ENCODE peak calls at places on chromosomes 11 and 22, in six cellular contexts. One of them, this sample, is unnamed.

GRCh38 chr11:110182886-110183285 is 89.7 kb downstream of the ZC3H12C start:
- DNase-seq in heart right ventricle: no peak
- DNase-seq in psoas muscle: no peak
- DNase-seq in WERI-Rb-1: no peak
- DNase-seq in fibroblast of the aortic adventitia: no peak
- DNase-seq in A673: no peak
- DNase-seq in this sample: no peak

GRCh38 chr11:59992420-59992819 is 24.6 kb upstream of the OOSP4B start:
- DNase-seq in heart right ventricle: no peak
- DNase-seq in psoas muscle: no peak
- DNase-seq in WERI-Rb-1: no peak
- DNase-seq in fibroblast of the aortic adventitia: no peak
- DNase-seq in A673: no peak
- DNase-seq in this sample: no peak

GRCh38 chr22:40487663-40488249 is 117.4 kb downstream of the SGSM3 start:
- DNase-seq in heart right ventricle: no peak
- DNase-seq in psoas muscle: no peak
- DNase-seq in WERI-Rb-1: no peak
- DNase-seq in fibroblast of the aortic adventitia: peak
- DNase-seq in A673: peak
- DNase-seq in this sample: no peak

GRCh38 chr22:48306284-48306683 is 1521.4 kb downstream of the BRD1 start:
- DNase-seq in heart right ventricle: no peak
- DNase-seq in psoas muscle: no peak
- DNase-seq in WERI-Rb-1: no peak
- DNase-seq in fibroblast of the aortic adventitia: no peak
- DNase-seq in A673: no peak
- DNase-seq in this sample: no peak

GRCh38 chr11:110297726-110298297 is 1.4 kb upstream of the RDX start:
- DNase-seq in heart right ventricle: no peak
- DNase-seq in psoas muscle: no peak
- DNase-seq in WERI-Rb-1: no peak
- DNase-seq in fibroblast of the aortic adventitia: peak
- DNase-seq in A673: peak
- DNase-seq in this sample: no peak

GRCh38 chr11:132064987-132065620 is 694.7 kb downstream of the NTM start:
- DNase-seq in heart right ventricle: no peak
- DNase-seq in psoas muscle: no peak
- DNase-seq in WERI-Rb-1: no peak
- DNase-seq in fibroblast of the aortic adventitia: peak
- DNase-seq in A673: no peak
- DNase-seq in this sample: no peak

GRCh38 chr11:4433852-4434251 is 15.2 kb upstream of the OR52K2 start:
- DNase-seq in heart right ventricle: no peak
- DNase-seq in psoas muscle: no peak
- DNase-seq in WERI-Rb-1: no peak
- DNase-seq in fibroblast of the aortic adventitia: no peak
- DNase-seq in A673: no peak
- DNase-seq in this sample: peak

GRCh38 chr11:126083829-126084607 is 21.4 kb upstream of the CDON start:
- DNase-seq in heart right ventricle: no peak
- DNase-seq in psoas muscle: no peak
- DNase-seq in WERI-Rb-1: peak
- DNase-seq in fibroblast of the aortic adventitia: no peak
- DNase-seq in A673: peak
- DNase-seq in this sample: no peak

GRCh38 chr22:17143101-17143500 is 16.0 kb downstream of the HDHD5 start:
- DNase-seq in heart right ventricle: no peak
- DNase-seq in psoas muscle: no peak
- DNase-seq in WERI-Rb-1: no peak
- DNase-seq in fibroblast of the aortic adventitia: no peak
- DNase-seq in A673: no peak
- DNase-seq in this sample: no peak

GRCh38 chr22:44192098-44192810 is 11.5 kb downstream of the PARVG start:
- DNase-seq in heart right ventricle: no peak
- DNase-seq in psoas muscle: peak
- DNase-seq in WERI-Rb-1: peak
- DNase-seq in fibroblast of the aortic adventitia: no peak
- DNase-seq in A673: peak
- DNase-seq in this sample: peak

GRCh38 chr11:110251837-110252236 is 44.6 kb downstream of the RDX start:
- DNase-seq in heart right ventricle: no peak
- DNase-seq in psoas muscle: no peak
- DNase-seq in WERI-Rb-1: no peak
- DNase-seq in fibroblast of the aortic adventitia: peak
- DNase-seq in A673: peak
- DNase-seq in this sample: no peak

GRCh38 chr11:75454987-75455386 is 22.0 kb upstream of the KLHL35 start:
- DNase-seq in heart right ventricle: no peak
- DNase-seq in psoas muscle: no peak
- DNase-seq in WERI-Rb-1: no peak
- DNase-seq in fibroblast of the aortic adventitia: no peak
- DNase-seq in A673: no peak
- DNase-seq in this sample: no peak

GRCh38 chr11:130706572-130706971 is 209.7 kb downstream of the SNX19 start:
- DNase-seq in heart right ventricle: no peak
- DNase-seq in psoas muscle: no peak
- DNase-seq in WERI-Rb-1: no peak
- DNase-seq in fibroblast of the aortic adventitia: peak
- DNase-seq in A673: no peak
- DNase-seq in this sample: no peak

GRCh38 chr22:24134090-24134846 is 47.0 kb upstream of the SUSD2 start:
- DNase-seq in heart right ventricle: no peak
- DNase-seq in psoas muscle: no peak
- DNase-seq in WERI-Rb-1: no peak
- DNase-seq in fibroblast of the aortic adventitia: no peak
- DNase-seq in A673: no peak
- DNase-seq in this sample: peak

GRCh38 chr11:31487848-31488247 is 21.6 kb downstream of the IMMP1L start:
- DNase-seq in heart right ventricle: no peak
- DNase-seq in psoas muscle: no peak
- DNase-seq in WERI-Rb-1: peak
- DNase-seq in fibroblast of the aortic adventitia: peak
- DNase-seq in A673: peak
- DNase-seq in this sample: no peak

GRCh38 chr11:70180906-70181305 is 22.2 kb upstream of the FADD start:
- DNase-seq in heart right ventricle: no peak
- DNase-seq in psoas muscle: no peak
- DNase-seq in WERI-Rb-1: no peak
- DNase-seq in fibroblast of the aortic adventitia: no peak
- DNase-seq in A673: no peak
- DNase-seq in this sample: no peak

GRCh38 chr11:35185696-35186095 is 46.7 kb downstream of the CD44 start:
- DNase-seq in heart right ventricle: no peak
- DNase-seq in psoas muscle: no peak
- DNase-seq in WERI-Rb-1: no peak
- DNase-seq in fibroblast of the aortic adventitia: peak
- DNase-seq in A673: no peak
- DNase-seq in this sample: no peak

GRCh38 chr11:65378208-65378927 is 4.1 kb downstream of the SLC25A45 start:
- DNase-seq in heart right ventricle: no peak
- DNase-seq in psoas muscle: no peak
- DNase-seq in WERI-Rb-1: peak
- DNase-seq in fibroblast of the aortic adventitia: no peak
- DNase-seq in A673: no peak
- DNase-seq in this sample: peak

GRCh38 chr22:47923011-47923427 is 1160.6 kb downstream of the TBC1D22A start:
- DNase-seq in heart right ventricle: no peak
- DNase-seq in psoas muscle: no peak
- DNase-seq in WERI-Rb-1: no peak
- DNase-seq in fibroblast of the aortic adventitia: no peak
- DNase-seq in A673: no peak
- DNase-seq in this sample: no peak

GRCh38 chr11:125123947-125124633 is 12.7 kb upstream of the TMEM218 start:
- DNase-seq in heart right ventricle: peak
- DNase-seq in psoas muscle: peak
- DNase-seq in WERI-Rb-1: peak
- DNase-seq in fibroblast of the aortic adventitia: peak
- DNase-seq in A673: peak
- DNase-seq in this sample: no peak

GRCh38 chr11:62001450-62002178 is 34.2 kb upstream of the FTH1 start:
- DNase-seq in heart right ventricle: peak
- DNase-seq in psoas muscle: no peak
- DNase-seq in WERI-Rb-1: no peak
- DNase-seq in fibroblast of the aortic adventitia: peak
- DNase-seq in A673: no peak
- DNase-seq in this sample: no peak

GRCh38 chr11:104148696-104149095 is 15.3 kb downstream of the PDGFD start:
- DNase-seq in heart right ventricle: no peak
- DNase-seq in psoas muscle: no peak
- DNase-seq in WERI-Rb-1: no peak
- DNase-seq in fibroblast of the aortic adventitia: no peak
- DNase-seq in A673: no peak
- DNase-seq in this sample: no peak

GRCh38 chr11:104148074-104148473 is 15.9 kb downstream of the PDGFD start:
- DNase-seq in heart right ventricle: no peak
- DNase-seq in psoas muscle: no peak
- DNase-seq in WERI-Rb-1: no peak
- DNase-seq in fibroblast of the aortic adventitia: peak
- DNase-seq in A673: no peak
- DNase-seq in this sample: no peak

GRCh38 chr11:104154296-104154695 is 9.7 kb downstream of the PDGFD start:
- DNase-seq in heart right ventricle: no peak
- DNase-seq in psoas muscle: no peak
- DNase-seq in WERI-Rb-1: no peak
- DNase-seq in fibroblast of the aortic adventitia: no peak
- DNase-seq in A673: peak
- DNase-seq in this sample: no peak

GRCh38 chr11:104152941-104153340 is 11.0 kb downstream of the PDGFD start:
- DNase-seq in heart right ventricle: no peak
- DNase-seq in psoas muscle: no peak
- DNase-seq in WERI-Rb-1: no peak
- DNase-seq in fibroblast of the aortic adventitia: no peak
- DNase-seq in A673: peak
- DNase-seq in this sample: no peak

GRCh38 chr11:104151404-104152204 is 12.3 kb downstream of the PDGFD start:
- DNase-seq in heart right ventricle: no peak
- DNase-seq in psoas muscle: no peak
- DNase-seq in WERI-Rb-1: no peak
- DNase-seq in fibroblast of the aortic adventitia: peak
- DNase-seq in A673: peak
- DNase-seq in this sample: no peak
- TF ChIP-seq CTCF in heart right ventricle: peak
- TF ChIP-seq CTCF in psoas muscle: no peak
- TF ChIP-seq CTCF in WERI-Rb-1: peak
- TF ChIP-seq CTCF in fibroblast of the aortic adventitia: peak
- TF ChIP-seq CTCF in A673: peak
- TF ChIP-seq CTCF in this sample: peak

GRCh38 chr11:749731-750130 is 2.5 kb downstream of the TALDO1 start:
- DNase-seq in heart right ventricle: no peak
- DNase-seq in psoas muscle: no peak
- DNase-seq in WERI-Rb-1: no peak
- DNase-seq in fibroblast of the aortic adventitia: peak
- DNase-seq in A673: no peak
- DNase-seq in this sample: peak

GRCh38 chr11:748007-748359 is 719 bp downstream of the TALDO1 start:
- DNase-seq in heart right ventricle: no peak
- DNase-seq in psoas muscle: peak
- DNase-seq in WERI-Rb-1: no peak
- DNase-seq in fibroblast of the aortic adventitia: peak
- DNase-seq in A673: no peak
- DNase-seq in this sample: no peak

GRCh38 chr11:746289-747175 is 732 bp upstream of the TALDO1 start:
- DNase-seq in heart right ventricle: no peak
- DNase-seq in psoas muscle: no peak
- DNase-seq in WERI-Rb-1: peak
- DNase-seq in fibroblast of the aortic adventitia: no peak
- DNase-seq in A673: peak
- DNase-seq in this sample: no peak

GRCh38 chr11:742571-743201 is 4.6 kb upstream of the TALDO1 start:
- DNase-seq in heart right ventricle: no peak
- DNase-seq in psoas muscle: no peak
- DNase-seq in WERI-Rb-1: no peak
- DNase-seq in fibroblast of the aortic adventitia: no peak
- DNase-seq in A673: no peak
- DNase-seq in this sample: no peak

DNA sequence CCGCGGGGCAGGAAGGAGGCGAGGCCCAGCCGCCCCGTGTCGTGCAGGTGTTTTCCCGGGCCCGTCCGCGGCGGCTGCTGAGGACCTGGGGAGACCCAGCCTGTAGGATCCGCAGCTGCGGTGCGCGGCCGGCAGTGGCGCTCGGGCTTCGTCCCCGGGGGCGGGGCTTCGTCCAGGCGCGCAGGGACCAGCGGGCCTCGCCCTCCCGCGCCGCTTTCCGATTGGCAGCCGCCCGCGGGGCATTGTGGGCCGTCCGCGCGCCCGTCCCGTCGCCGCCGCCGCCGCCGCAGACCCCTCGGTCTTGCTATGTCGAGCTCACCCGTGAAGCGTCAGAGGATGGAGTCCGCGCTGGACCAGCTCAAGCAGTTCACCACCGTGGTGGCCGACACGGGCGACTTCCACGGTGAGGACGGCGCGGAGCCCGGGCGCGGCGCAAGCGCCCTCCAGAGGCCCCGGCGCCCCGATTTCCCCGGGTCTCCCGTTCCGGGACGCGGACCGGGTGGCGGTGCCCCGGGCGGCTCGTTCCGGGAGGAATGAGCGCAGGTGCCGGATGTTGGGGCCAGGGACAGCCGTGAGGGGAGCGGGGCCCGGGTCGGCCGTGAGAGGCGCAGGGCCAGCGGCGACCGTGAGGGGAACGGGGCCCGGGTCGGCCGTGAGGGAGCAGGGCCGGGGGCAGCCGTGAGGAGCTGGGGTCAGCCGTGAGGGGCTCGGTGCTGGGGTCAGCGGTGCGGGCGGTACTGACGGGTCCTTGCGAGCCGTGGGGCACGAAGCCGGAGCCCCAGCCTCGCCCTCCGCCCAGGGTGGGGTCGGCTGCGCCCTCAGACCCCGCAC is at the start of gene TALDO1:
- DNase-seq in heart right ventricle: peak
- DNase-seq in psoas muscle: peak
- DNase-seq in WERI-Rb-1: peak
- DNase-seq in fibroblast of the aortic adventitia: peak
- DNase-seq in A673: peak
- DNase-seq in this sample: peak
- TF ChIP-seq CTCF in heart right ventricle: peak
- TF ChIP-seq CTCF in psoas muscle: peak
- TF ChIP-seq CTCF in WERI-Rb-1: no peak
- TF ChIP-seq CTCF in fibroblast of the aortic adventitia: peak
- TF ChIP-seq CTCF in A673: no peak
- TF ChIP-seq CTCF in this sample: no peak

GRCh38 chr11:41659990-41660389 is 200.5 kb upstream of the LRRC4C start:
- DNase-seq in heart right ventricle: no peak
- DNase-seq in psoas muscle: no peak
- DNase-seq in WERI-Rb-1: no peak
- DNase-seq in fibroblast of the aortic adventitia: no peak
- DNase-seq in A673: peak
- DNase-seq in this sample: no peak

GRCh38 chr11:41665633-41666032 is 206.2 kb upstream of the LRRC4C start:
- DNase-seq in heart right ventricle: no peak
- DNase-seq in psoas muscle: no peak
- DNase-seq in WERI-Rb-1: no peak
- DNase-seq in fibroblast of the aortic adventitia: no peak
- DNase-seq in A673: no peak
- DNase-seq in this sample: no peak

GRCh38 chr11:41660585-41660984 is 201.1 kb upstream of the LRRC4C start:
- DNase-seq in heart right ventricle: no peak
- DNase-seq in psoas muscle: no peak
- DNase-seq in WERI-Rb-1: peak
- DNase-seq in fibroblast of the aortic adventitia: no peak
- DNase-seq in A673: peak
- DNase-seq in this sample: no peak
- TF ChIP-seq CTCF in heart right ventricle: no peak
- TF ChIP-seq CTCF in psoas muscle: no peak
- TF ChIP-seq CTCF in WERI-Rb-1: peak
- TF ChIP-seq CTCF in fibroblast of the aortic adventitia: no peak
- TF ChIP-seq CTCF in A673: peak
- TF ChIP-seq CTCF in this sample: no peak

GRCh38 chr22:38202437-38203089 is 769 bp downstream of the MAFF start:
- DNase-seq in heart right ventricle: peak
- DNase-seq in psoas muscle: peak
- DNase-seq in WERI-Rb-1: peak
- DNase-seq in fibroblast of the aortic adventitia: peak
- DNase-seq in A673: peak
- DNase-seq in this sample: peak
- TF ChIP-seq CTCF in heart right ventricle: peak
- TF ChIP-seq CTCF in psoas muscle: peak
- TF ChIP-seq CTCF in WERI-Rb-1: no peak
- TF ChIP-seq CTCF in fibroblast of the aortic adventitia: no peak
- TF ChIP-seq CTCF in A673: no peak
- TF ChIP-seq CTCF in this sample: no peak

This sample was measured in CD14-positive monocyte.